ENCODE peak calls at places on chromosomes 7 and 10, in four cellular contexts. F is heart left ventricle, P is esophagus squamous epithelium, Q is GM12891. D is an unnamed sample.

GRCh38 chr10:73094249-73094850 is 2.3 kb downstream of the P4HA1 start:
- DNase-seq in P (no peak), Q (no peak), F (no peak), D (no peak)

GRCh38 chr7:42522227-42522991 is 285.4 kb upstream of the GLI3 start:
- DNase-seq in P (no peak), Q (no peak), F (no peak), D (no peak)

GRCh38 chr7:127798023-127798422 is 146.0 kb downstream of the SND1 start:
- DNase-seq in F (no peak), Q (no peak), P (no peak), D (no peak)

GRCh38 chr7:47693161-47693740 is 111.3 kb upstream of the TNS3 start:
- DNase-seq in P (no peak), F (no peak), Q (no peak), D (no peak)

GRCh38 chr7:85095816-85096215 is 91.0 kb downstream of the SEMA3D start:
- DNase-seq in Q (no peak), F (no peak), P (no peak), D (no peak)

GRCh38 chr10:26840938-26841732 is 19.6 kb downstream of the ABI1 start:
- DNase-seq in P (no peak), F (no peak), Q (no peak), D (no peak)

GRCh38 chr7:38335123-38335489 is 61.7 kb upstream of the TARP start:
- DNase-seq in P (no peak), Q (no peak), F (no peak), D (no peak)

GRCh38 chr10:124049484-124049883 is 43.9 kb downstream of the CHST15 start:
- DNase-seq in F (no peak), Q (no peak), P (no peak), D (no peak)

GRCh38 chr10:9670911-9671310 is 1346.8 kb upstream of the CELF2 start:
- DNase-seq in P (no peak), Q (no peak), F (no peak), D (no peak)

GRCh38 chr10:99431190-99431549 is 746 bp upstream of the GOT1 start:
- DNase-seq in Q (no peak), F (peak; percentile 90), P (no peak), D (no peak)

GRCh38 chr7:22443370-22444180 is 56.4 kb downstream of the STEAP1B start:
- DNase-seq in P (no peak), F (no peak), Q (no peak), D (no peak)

GRCh38 chr10:45373783-45374450 is at the start of gene ALOX5:
- DNase-seq in P (no peak), F (peak; percentile 73), Q (peak; percentile 66), D (peak; percentile 56)

GRCh38 chr10:22784668-22785067 is 70.3 kb upstream of the PIP4K2A start:
- DNase-seq in F (no peak), Q (no peak), P (no peak), D (no peak)

GRCh38 chr10:71878327-71879034 is 27.4 kb upstream of the PSAP start:
- DNase-seq in F (no peak), P (no peak), Q (no peak), D (no peak)

GRCh38 chr7:75623390-75624133 is 115.2 kb downstream of the HIP1 start:
- DNase-seq in P (no peak), F (no peak), Q (no peak), D (no peak)

GRCh38 chr7:96827701-96828100 is 118.1 kb upstream of the SEM1 start:
- DNase-seq in P (no peak), F (no peak), Q (no peak), D (no peak)

GRCh38 chr7:106623846-106624245 is 37.1 kb downstream of the CCDC71L start:
- DNase-seq in F (no peak), Q (no peak), P (no peak), D (no peak)

GRCh38 chr7:66331883-66332282 is 126.7 kb downstream of the TPST1 start:
- DNase-seq in P (no peak), Q (no peak), F (no peak), D (no peak)

GRCh38 chr7:23685770-23686169 is 5.8 kb downstream of the FAM221A start:
- DNase-seq in P (no peak), Q (no peak), F (no peak), D (no peak)

GRCh38 chr7:4834601-4835397 is 27.0 kb downstream of the PAPOLB start:
- DNase-seq in F (no peak), Q (no peak), P (no peak), D (no peak)

GRCh38 chr10:29712108-29712507 is 77.3 kb upstream of the SVIL start:
- DNase-seq in Q (no peak), P (no peak), F (no peak), D (no peak)

GRCh38 chr7:80335473-80336232 is 176.2 kb downstream of the GNAT3 start:
- DNase-seq in Q (no peak), F (no peak), P (no peak), D (no peak)

GRCh38 chr10:107054469-107055156 is 109.9 kb downstream of the SORCS1 start:
- DNase-seq in Q (no peak), P (no peak), F (no peak), D (no peak)

GRCh38 chr7:149782682-149783345 is 9.4 kb upstream of the ZNF467 start:
- DNase-seq in F (no peak), P (no peak), Q (no peak), D (no peak)

GRCh38 chr7:110522061-110522750 is 568.7 kb upstream of the LRRN3 start:
- DNase-seq in F (no peak), P (no peak), Q (no peak), D (no peak)

GRCh38 chr10:94194256-94194655 is 168.5 kb downstream of the NOC3L start:
- DNase-seq in Q (no peak), P (no peak), F (no peak), D (no peak)

GRCh38 chr10:6145414-6145978 is 56.7 kb downstream of the RBM17 start:
- DNase-seq in Q (no peak), F (no peak), P (no peak), D (no peak)

GRCh38 chr7:39321909-39322498 is 244.2 kb upstream of the YAE1 start:
- DNase-seq in P (no peak), F (no peak), Q (no peak), D (no peak)

GRCh38 chr10:132963430-132963960 is 21.1 kb upstream of the CFAP46 start:
- DNase-seq in F (no peak), P (no peak), Q (no peak), D (no peak)

GRCh38 chr7:51346136-51346535 is 29.5 kb upstream of the COBL start:
- DNase-seq in Q (no peak), F (no peak), P (no peak), D (no peak)

GRCh38 chr10:42367532-42368230 is 270.7 kb downstream of the ZNF33B start:
- DNase-seq in Q (no peak), F (peak; percentile 93), P (peak; percentile 15), D (peak; percentile 51)

GRCh38 chr10:109784236-109784635 is 139.1 kb downstream of the XPNPEP1 start:
- DNase-seq in Q (no peak), P (no peak), F (no peak), D (no peak)

GRCh38 chr10:5545011-5545410 is 20.2 kb downstream of the CALML3 start:
- DNase-seq in P (no peak), Q (no peak), F (no peak), D (no peak)

GRCh38 chr7:154684651-154685563 is 318.0 kb downstream of the PAXIP1 start:
- DNase-seq in P (no peak), F (no peak), Q (no peak), D (no peak)

GRCh38 chr7:101651116-101651515 is 22.0 kb upstream of the MYL10 start:
- DNase-seq in Q (no peak), F (no peak), P (no peak), D (no peak)

DNA sequence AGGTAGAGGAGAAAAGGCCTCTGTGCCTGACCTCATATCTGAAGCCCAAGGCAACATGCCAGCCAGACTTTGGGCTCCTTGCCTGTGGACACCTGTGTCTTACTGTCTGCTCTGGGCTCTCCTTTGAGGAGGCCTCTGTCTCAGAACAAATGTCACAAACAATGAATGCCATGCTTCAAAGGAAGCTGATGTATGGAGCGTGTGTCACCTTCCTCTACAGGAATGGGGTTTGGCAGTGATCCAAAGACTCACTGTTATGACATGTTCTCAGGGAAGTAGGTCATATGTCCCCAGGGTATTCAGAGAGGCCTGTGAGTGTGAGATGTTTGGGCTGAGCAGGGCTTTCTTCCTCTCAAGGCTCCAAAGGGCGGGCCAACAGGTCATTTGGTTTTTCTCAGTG is 38.4 kb downstream of the PTPRE start:
- DNase-seq in Q (no peak), F (peak; percentile 59), P (no peak), D (no peak)
- TF ChIP-seq POLR2A in Q (no peak), F (no peak), P (no peak), D (no peak)

DNA sequence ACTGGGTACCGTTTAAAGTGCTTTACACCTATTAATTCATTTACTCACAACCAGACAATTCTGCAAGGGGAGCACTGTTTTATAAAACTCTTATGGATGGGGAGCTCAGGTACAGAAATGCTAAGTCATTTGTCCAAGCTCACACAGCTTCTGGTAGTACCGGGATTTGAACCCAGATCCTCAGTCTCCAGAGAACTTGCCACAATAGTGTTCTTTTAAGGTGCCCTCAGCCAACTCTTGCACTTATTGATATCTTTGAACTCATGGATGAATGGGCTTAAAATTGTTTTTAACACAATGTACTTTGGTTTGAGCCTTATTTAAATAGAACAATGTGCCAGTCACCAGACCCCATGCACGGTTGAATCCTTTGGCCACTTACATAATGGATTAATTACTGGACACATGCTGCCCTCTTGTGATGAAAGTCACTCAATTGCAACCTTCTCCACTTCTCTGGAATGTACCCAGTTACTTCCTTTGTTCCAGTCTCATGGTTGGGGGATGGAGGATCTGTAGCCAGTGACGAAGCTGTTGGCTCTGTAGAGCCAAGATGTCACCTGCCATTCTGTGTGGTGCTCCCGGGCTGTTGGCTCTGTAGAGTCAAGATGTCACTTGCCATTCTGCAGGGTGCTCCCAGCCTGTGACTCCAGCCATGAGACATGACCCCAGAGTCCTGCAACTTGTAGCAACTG is 65.6 kb downstream of the NOD1 start:
- DNase-seq in Q (no peak), P (no peak), F (no peak), D (no peak)
- TF ChIP-seq POLR2A in Q (no peak), P (no peak), F (no peak), D (no peak)

GRCh38 chr10:104331208-104331838 is 6.9 kb downstream of the ITPRIP start:
- DNase-seq in P (no peak), Q (no peak), F (peak; percentile 84), D (no peak)
- TF ChIP-seq POLR2A in P (no peak), Q (no peak), F (no peak), D (no peak)

GRCh38 chr7:91416485-91416884 is 152.3 kb downstream of the FZD1 start:
- DNase-seq in Q (no peak), F (no peak), P (no peak), D (no peak)
- TF ChIP-seq POLR2A in Q (no peak), F (no peak), P (no peak), D (no peak)

DNA sequence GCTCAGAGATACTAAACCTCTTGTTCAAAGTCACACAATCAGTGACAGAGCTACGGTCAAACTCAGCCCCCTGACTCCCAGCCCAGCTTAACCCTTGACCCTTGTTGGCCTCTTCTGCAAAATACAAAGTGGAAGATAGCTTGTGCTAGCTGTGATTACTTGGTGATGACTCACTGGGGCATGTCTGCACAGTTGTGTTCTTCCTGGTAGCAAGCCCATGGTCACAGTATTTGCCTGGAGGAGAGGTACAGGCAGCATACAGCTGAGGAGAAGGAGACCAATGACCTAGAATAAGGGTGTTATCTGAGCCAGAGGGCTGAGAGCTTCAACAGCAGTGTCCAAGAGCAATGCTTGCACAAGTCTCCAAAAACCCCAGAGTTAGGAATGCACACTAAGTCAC is 5.7 kb upstream of the HSPA12A start:
- DNase-seq in Q (no peak), P (no peak), F (no peak), D (no peak)
- TF ChIP-seq POLR2A in Q (no peak), P (no peak), F (no peak), D (no peak)